ENCODE peak calls at places on chromosomes 16 and 17, in seven cellular contexts. One of them, this sample, is unnamed.

GRCh38 chr16:66437391-66437945 is 10.4 kb downstream of the BEAN1 start:
- DNase-seq in mesenchymal stem cell: no peak
- DNase-seq in H9: no peak
- DNase-seq in neuronal stem cell: no peak
- DNase-seq in mesendoderm: no peak
- DNase-seq in IMR-90: no peak
- DNase-seq in trophoblast cell: no peak
- DNase-seq in this sample: no peak

GRCh38 chr17:27622914-27623313 is 8.1 kb upstream of the LGALS9 start:
- DNase-seq in neuronal stem cell: no peak
- DNase-seq in mesenchymal stem cell: no peak
- DNase-seq in IMR-90: no peak
- DNase-seq in H9: no peak
- DNase-seq in trophoblast cell: no peak
- DNase-seq in mesendoderm: no peak
- DNase-seq in this sample: no peak

GRCh38 chr17:49344914-49345313 is 17.1 kb downstream of the ZNF652 start:
- DNase-seq in IMR-90: no peak
- DNase-seq in mesenchymal stem cell: no peak
- DNase-seq in H9: no peak
- DNase-seq in neuronal stem cell: no peak
- DNase-seq in mesendoderm: no peak
- DNase-seq in trophoblast cell: no peak
- DNase-seq in this sample: no peak

GRCh38 chr17:31067699-31068184 is 27.0 kb upstream of the NF1 start:
- DNase-seq in mesenchymal stem cell: peak; percentile 89
- DNase-seq in neuronal stem cell: no peak
- DNase-seq in mesendoderm: no peak
- DNase-seq in H9: no peak
- DNase-seq in trophoblast cell: peak; percentile 86
- DNase-seq in IMR-90: peak; percentile 88
- DNase-seq in this sample: no peak

GRCh38 chr16:15648135-15648730 is 1.8 kb upstream of the NDE1 start:
- DNase-seq in mesenchymal stem cell: no peak
- DNase-seq in neuronal stem cell: no peak
- DNase-seq in trophoblast cell: no peak
- DNase-seq in H9: no peak
- DNase-seq in mesendoderm: no peak
- DNase-seq in IMR-90: no peak
- DNase-seq in this sample: no peak

GRCh38 chr17:63639125-63639524 is 16.9 kb downstream of the MAP3K3 start:
- DNase-seq in mesendoderm: no peak
- DNase-seq in IMR-90: no peak
- DNase-seq in mesenchymal stem cell: no peak
- DNase-seq in H9: no peak
- DNase-seq in neuronal stem cell: no peak
- DNase-seq in trophoblast cell: no peak
- DNase-seq in this sample: no peak

GRCh38 chr17:6755731-6756184 is at the start of gene XAF1:
- DNase-seq in mesenchymal stem cell: peak; percentile 69
- DNase-seq in IMR-90: peak; percentile 33
- DNase-seq in H9: no peak
- DNase-seq in mesendoderm: no peak
- DNase-seq in trophoblast cell: peak; percentile 35
- DNase-seq in neuronal stem cell: no peak
- DNase-seq in this sample: no peak

GRCh38 chr17:37481001-37481665 is 8.6 kb upstream of the DUSP14 start:
- DNase-seq in mesenchymal stem cell: no peak
- DNase-seq in trophoblast cell: peak; percentile 12
- DNase-seq in neuronal stem cell: no peak
- DNase-seq in H9: no peak
- DNase-seq in IMR-90: no peak
- DNase-seq in mesendoderm: no peak
- DNase-seq in this sample: no peak

DNA sequence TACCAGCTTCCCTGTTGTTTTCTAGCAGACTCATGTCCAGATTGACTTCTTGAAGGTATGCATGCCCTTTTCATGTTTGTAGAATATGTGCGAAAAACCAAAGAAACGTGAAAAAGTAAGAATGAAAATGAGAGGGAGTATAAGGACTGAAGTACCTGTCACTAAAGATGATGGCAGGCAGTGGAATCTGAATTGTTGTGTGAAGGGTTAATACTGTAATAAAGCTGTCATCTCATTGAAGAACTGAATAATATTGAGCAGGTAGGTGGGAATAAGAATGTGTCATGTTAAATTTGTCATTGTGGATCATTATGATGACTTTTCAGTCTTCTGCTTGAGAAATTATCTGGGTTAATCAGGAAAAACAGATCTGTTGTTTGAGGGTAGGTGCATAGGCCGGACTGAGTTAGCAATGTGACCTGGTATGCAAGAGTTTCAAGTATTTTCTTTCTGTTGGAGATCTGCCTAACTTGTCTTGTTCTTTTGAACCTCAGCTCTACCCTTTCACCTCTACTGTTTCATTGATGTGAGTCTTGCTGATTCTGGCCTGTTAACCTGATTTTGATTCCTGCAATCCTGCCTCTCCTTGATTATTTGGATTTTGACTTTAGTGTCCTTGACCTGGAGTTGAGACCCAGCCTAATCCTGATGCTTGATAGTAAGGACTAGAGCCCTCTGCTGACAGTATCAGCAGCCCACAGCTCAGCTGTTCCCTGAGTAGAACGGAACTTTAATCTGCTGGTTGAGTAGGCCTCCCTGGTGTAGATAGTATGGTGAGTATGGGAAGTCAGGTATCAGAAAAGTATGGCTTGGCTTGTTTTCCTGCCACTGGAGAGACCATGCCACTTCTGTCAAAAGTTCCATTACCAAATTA is 64.6 kb downstream of the MAP2K4 start:
- DNase-seq in mesendoderm: peak; percentile 59
- DNase-seq in neuronal stem cell: no peak
- DNase-seq in mesenchymal stem cell: no peak
- DNase-seq in H9: no peak
- DNase-seq in IMR-90: no peak
- DNase-seq in trophoblast cell: peak; percentile 7
- DNase-seq in this sample: no peak
- H2AK5ac ChIP-seq in mesendoderm: no peak overlapping the region
- H2AK5ac ChIP-seq in neuronal stem cell: no peak overlapping the region
- H2AK5ac ChIP-seq in mesenchymal stem cell: no peak overlapping the region
- H2AK5ac ChIP-seq in H9: no peak overlapping the region
- H2AK5ac ChIP-seq in IMR-90: no peak overlapping the region
- H2AK5ac ChIP-seq in trophoblast cell: no peak overlapping the region
- H2AK5ac ChIP-seq in this sample: no peak overlapping the region

GRCh38 chr16:50603206-50604064 is 55.2 kb downstream of the NKD1 start:
- DNase-seq in trophoblast cell: no peak
- DNase-seq in neuronal stem cell: no peak
- DNase-seq in mesenchymal stem cell: peak; percentile 54
- DNase-seq in H9: no peak
- DNase-seq in IMR-90: no peak
- DNase-seq in mesendoderm: no peak
- DNase-seq in this sample: no peak
- H2AK5ac ChIP-seq in trophoblast cell: no peak overlapping the region
- H2AK5ac ChIP-seq in neuronal stem cell: no peak overlapping the region
- H2AK5ac ChIP-seq in mesenchymal stem cell: no peak overlapping the region
- H2AK5ac ChIP-seq in H9: no peak overlapping the region
- H2AK5ac ChIP-seq in IMR-90: no peak overlapping the region
- H2AK5ac ChIP-seq in mesendoderm: no peak overlapping the region
- H2AK5ac ChIP-seq in this sample: no peak overlapping the region

GRCh38 chr16:72561-73537 is at the start of gene RHBDF1:
- DNase-seq in neuronal stem cell: peak; percentile 66
- DNase-seq in mesendoderm: peak; percentile 79
- DNase-seq in trophoblast cell: peak; percentile 85
- DNase-seq in H9: peak; percentile 75
- DNase-seq in IMR-90: peak; percentile 47
- DNase-seq in mesenchymal stem cell: peak; percentile 65
- DNase-seq in this sample: no peak
- H2AK5ac ChIP-seq in neuronal stem cell: peak within 1 kb of the TSS; percentile 21
- H2AK5ac ChIP-seq in mesendoderm: peak within 1 kb of the TSS; percentile 100
- H2AK5ac ChIP-seq in trophoblast cell: peak within 1 kb of the TSS; percentile 82
- H2AK5ac ChIP-seq in H9: peak within 1 kb of the TSS; percentile 4
- H2AK5ac ChIP-seq in IMR-90: peak within 1 kb of the TSS; percentile 100
- H2AK5ac ChIP-seq in mesenchymal stem cell: peak within 1 kb of the TSS; percentile 96
- H2AK5ac ChIP-seq in this sample: peak within 1 kb of the TSS; percentile 97

GRCh38 chr17:8275421-8276290 is 12.8 kb upstream of the RANGRF start:
- DNase-seq in neuronal stem cell: no peak
- DNase-seq in IMR-90: peak; percentile 34
- DNase-seq in H9: no peak
- DNase-seq in mesendoderm: peak; percentile 34
- DNase-seq in mesenchymal stem cell: no peak
- DNase-seq in trophoblast cell: no peak
- DNase-seq in this sample: no peak

GRCh38 chr17:8267480-8268147 is 18.5 kb downstream of the PFAS start:
- DNase-seq in H9: no peak
- DNase-seq in IMR-90: no peak
- DNase-seq in neuronal stem cell: no peak
- DNase-seq in mesendoderm: no peak
- DNase-seq in mesenchymal stem cell: no peak
- DNase-seq in trophoblast cell: no peak
- DNase-seq in this sample: no peak

GRCh38 chr17:8268550-8269298 is 19.6 kb downstream of the PFAS start:
- DNase-seq in neuronal stem cell: no peak
- DNase-seq in IMR-90: no peak
- DNase-seq in H9: no peak
- DNase-seq in mesendoderm: no peak
- DNase-seq in trophoblast cell: no peak
- DNase-seq in mesenchymal stem cell: no peak
- DNase-seq in this sample: no peak

GRCh38 chr17:8273884-8274444 is 14.5 kb upstream of the RANGRF start:
- DNase-seq in neuronal stem cell: no peak
- DNase-seq in trophoblast cell: no peak
- DNase-seq in mesendoderm: no peak
- DNase-seq in H9: no peak
- DNase-seq in IMR-90: no peak
- DNase-seq in mesenchymal stem cell: no peak
- DNase-seq in this sample: no peak

DNA sequence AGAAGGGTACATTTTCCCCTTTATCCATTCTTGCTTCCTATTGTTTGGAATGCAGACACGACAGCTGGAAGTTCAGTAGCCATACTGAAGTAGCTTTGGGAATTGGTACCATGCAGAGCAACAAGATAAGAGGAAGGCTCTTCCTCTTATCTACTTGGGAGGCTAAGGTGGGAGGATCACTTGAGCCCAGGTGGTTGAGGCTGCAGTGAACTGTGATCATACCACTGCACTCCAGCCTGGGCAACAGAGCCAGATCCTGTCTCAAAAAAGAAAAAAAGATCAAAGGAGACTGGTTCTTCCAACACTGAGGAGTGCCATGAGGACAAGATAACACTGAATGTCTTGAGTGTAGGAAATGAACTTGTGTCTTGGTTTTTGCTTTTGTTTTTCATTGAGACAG is 16.0 kb upstream of the RANGRF start:
- DNase-seq in IMR-90: no peak
- DNase-seq in H9: no peak
- DNase-seq in mesendoderm: peak; percentile 42
- DNase-seq in neuronal stem cell: no peak
- DNase-seq in trophoblast cell: no peak
- DNase-seq in mesenchymal stem cell: no peak
- DNase-seq in this sample: no peak
- H2AK5ac ChIP-seq in IMR-90: no peak overlapping the region
- H2AK5ac ChIP-seq in H9: no peak overlapping the region
- H2AK5ac ChIP-seq in mesendoderm: no peak overlapping the region
- H2AK5ac ChIP-seq in neuronal stem cell: no peak overlapping the region
- H2AK5ac ChIP-seq in trophoblast cell: no peak overlapping the region
- H2AK5ac ChIP-seq in mesenchymal stem cell: no peak overlapping the region
- H2AK5ac ChIP-seq in this sample: no peak overlapping the region

DNA sequence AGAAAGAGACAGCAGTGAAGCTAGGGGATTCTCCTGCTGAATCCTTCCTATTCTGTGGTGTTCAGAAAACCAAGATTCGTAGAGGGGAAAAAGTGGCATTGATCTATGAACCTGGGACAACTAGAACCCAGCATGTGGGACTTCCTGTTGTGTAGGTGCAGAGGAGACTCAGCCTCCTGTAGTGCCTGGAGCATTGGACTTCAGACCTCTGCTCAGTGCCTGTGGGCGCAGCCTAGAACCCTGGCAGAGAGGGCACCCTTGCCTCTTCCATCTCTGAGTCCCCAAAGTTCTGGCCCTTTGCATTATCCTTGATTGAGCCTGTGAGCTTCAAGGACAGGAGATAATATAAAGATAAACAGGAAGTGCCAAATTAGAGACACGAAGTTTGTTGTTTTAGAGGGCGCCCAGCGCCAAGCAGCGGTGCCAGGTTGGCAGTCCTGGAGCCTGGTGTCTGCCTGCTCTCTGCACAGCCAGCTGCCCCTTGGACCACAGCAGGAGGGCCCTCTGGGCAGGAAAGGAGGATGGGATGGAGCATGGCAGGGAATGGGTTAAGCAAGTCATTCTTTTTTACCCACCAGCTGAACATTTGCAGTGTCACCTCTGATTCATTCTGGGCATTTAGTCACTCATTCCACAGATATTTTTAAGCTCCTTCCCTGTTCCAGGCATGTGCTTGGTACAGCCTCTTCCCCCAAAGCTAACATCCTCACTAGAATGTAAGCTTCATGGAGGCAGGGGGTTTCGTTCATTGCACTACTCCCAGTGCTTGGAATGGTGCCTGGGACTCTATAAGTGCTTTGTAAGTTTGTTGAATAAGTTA is 11.9 kb upstream of the SP6 start:
- DNase-seq in IMR-90: peak; percentile 90
- DNase-seq in neuronal stem cell: no peak
- DNase-seq in trophoblast cell: peak; percentile 68
- DNase-seq in mesenchymal stem cell: peak; percentile 68
- DNase-seq in mesendoderm: no peak
- DNase-seq in H9: no peak
- DNase-seq in this sample: no peak
- H2AK5ac ChIP-seq in IMR-90: peak overlapping the region; percentile 89
- H2AK5ac ChIP-seq in neuronal stem cell: no peak overlapping the region
- H2AK5ac ChIP-seq in trophoblast cell: no peak overlapping the region
- H2AK5ac ChIP-seq in mesenchymal stem cell: peak overlapping the region; percentile 63
- H2AK5ac ChIP-seq in mesendoderm: no peak overlapping the region
- H2AK5ac ChIP-seq in H9: no peak overlapping the region
- H2AK5ac ChIP-seq in this sample: no peak overlapping the region

GRCh38 chr17:46814446-46814845 is 4.0 kb downstream of the WNT3 start:
- DNase-seq in H9: peak; percentile 56
- DNase-seq in IMR-90: no peak
- DNase-seq in mesendoderm: peak; percentile 51
- DNase-seq in trophoblast cell: no peak
- DNase-seq in mesenchymal stem cell: no peak
- DNase-seq in neuronal stem cell: no peak
- DNase-seq in this sample: no peak

GRCh38 chr17:46810837-46811236 is 7.7 kb downstream of the WNT3 start:
- DNase-seq in mesendoderm: no peak
- DNase-seq in neuronal stem cell: no peak
- DNase-seq in IMR-90: no peak
- DNase-seq in trophoblast cell: peak; percentile 43
- DNase-seq in H9: no peak
- DNase-seq in mesenchymal stem cell: no peak
- DNase-seq in this sample: no peak

GRCh38 chr17:46811978-46812583 is 6.4 kb downstream of the WNT3 start:
- DNase-seq in mesenchymal stem cell: peak; percentile 61
- DNase-seq in trophoblast cell: no peak
- DNase-seq in H9: no peak
- DNase-seq in neuronal stem cell: no peak
- DNase-seq in mesendoderm: peak; percentile 65
- DNase-seq in IMR-90: peak; percentile 55
- DNase-seq in this sample: no peak

GRCh38 chr17:46813920-46814319 is 4.6 kb downstream of the WNT3 start:
- DNase-seq in neuronal stem cell: no peak
- DNase-seq in mesendoderm: no peak
- DNase-seq in H9: peak; percentile 20
- DNase-seq in trophoblast cell: no peak
- DNase-seq in mesenchymal stem cell: no peak
- DNase-seq in IMR-90: no peak
- DNase-seq in this sample: no peak

GRCh38 chr17:46812624-46813318 is 5.7 kb downstream of the WNT3 start:
- DNase-seq in mesendoderm: no peak
- DNase-seq in neuronal stem cell: no peak
- DNase-seq in mesenchymal stem cell: no peak
- DNase-seq in H9: peak; percentile 24
- DNase-seq in trophoblast cell: no peak
- DNase-seq in IMR-90: no peak
- DNase-seq in this sample: no peak
- H2AK5ac ChIP-seq in mesendoderm: no peak overlapping the region
- H2AK5ac ChIP-seq in neuronal stem cell: no peak overlapping the region
- H2AK5ac ChIP-seq in mesenchymal stem cell: no peak overlapping the region
- H2AK5ac ChIP-seq in H9: no peak overlapping the region
- H2AK5ac ChIP-seq in trophoblast cell: no peak overlapping the region
- H2AK5ac ChIP-seq in IMR-90: no peak overlapping the region
- H2AK5ac ChIP-seq in this sample: no peak overlapping the region

This sample was measured in H1.